ENCODE peak calls at places on chromosome 22, in five cellular contexts. M, T, H, P and X are unnamed samples.

GRCh38 chr22:17817079-17817478 is 42.8 kb upstream of the BID start:
- DNase-seq in M (no peak), P (no peak), H (no peak), T (no peak), X (no peak)

GRCh38 chr22:23401910-23402274 is 178.2 kb downstream of the IGLL1 start:
- DNase-seq in T (no peak), M (no peak), P (no peak), H (no peak), X (no peak)

GRCh38 chr22:41787331-41787730 is 13.1 kb upstream of the CCDC134 start:
- DNase-seq in T (no peak), P (no peak), H (no peak), M (no peak), X (no peak)

GRCh38 chr22:17350292-17350691 is 19.0 kb upstream of the CECR2 start:
- DNase-seq in M (no peak), T (no peak), P (no peak), H (no peak), X (no peak)

GRCh38 chr22:23831781-23832180 is 7.0 kb downstream of the DERL3 start:
- DNase-seq in T (no peak), P (no peak), H (no peak), M (no peak), X (no peak)

GRCh38 chr22:30806391-30806861 is 111.8 kb downstream of the OSBP2 start:
- DNase-seq in P (peak; percentile 53), T (no peak), H (peak; percentile 60), M (no peak), X (peak; percentile 58)

GRCh38 chr22:26109686-26110315 is 59.5 kb upstream of the SEZ6L start:
- DNase-seq in H (no peak), M (no peak), P (no peak), T (no peak), X (no peak)

GRCh38 chr22:40363059-40363458 is 7.3 kb upstream of the SGSM3 start:
- DNase-seq in H (no peak), T (no peak), M (peak; percentile 33), P (no peak), X (peak; percentile 42)

GRCh38 chr22:40728731-40729189 is 49.5 kb downstream of the MCHR1 start:
- DNase-seq in H (no peak), P (peak; percentile 36), M (no peak), T (peak; percentile 84), X (peak; percentile 24)

GRCh38 chr22:41910599-41911291 is 4.1 kb downstream of the SHISA8 start:
- DNase-seq in P (no peak), M (no peak), H (peak; percentile 39), T (peak; percentile 42), X (peak; percentile 20)

GRCh38 chr22:39593061-39593930 is 22.7 kb downstream of the CACNA1I start:
- DNase-seq in P (no peak), T (no peak), M (no peak), H (no peak), X (peak; percentile 15)

GRCh38 chr22:49577168-49578060 is 250.3 kb downstream of the BRD1 start:
- DNase-seq in T (no peak), M (no peak), H (no peak), P (no peak), X (no peak)

GRCh38 chr22:46346680-46347405 is 11.3 kb downstream of the TRMU start:
- DNase-seq in P (no peak), T (no peak), M (no peak), H (no peak), X (no peak)

GRCh38 chr22:24040946-24041345 is 29.8 kb downstream of the CABIN1 start:
- DNase-seq in H (no peak), M (no peak), P (no peak), T (peak; percentile 81), X (no peak)

GRCh38 chr22:46769191-46769675 is 6.8 kb downstream of the TBC1D22A start:
- DNase-seq in P (no peak), M (no peak), H (no peak), T (peak; percentile 97), X (no peak)

GRCh38 chr22:23781533-23781932 is 5.2 kb upstream of the SMARCB1 start:
- DNase-seq in H (no peak), P (no peak), M (no peak), T (no peak), X (peak; percentile 96)

GRCh38 chr22:49893025-49893424 is 25.2 kb downstream of the ALG12 start:
- DNase-seq in H (no peak), T (no peak), P (no peak), M (no peak), X (no peak)

GRCh38 chr22:45280583-45280972 is 4.2 kb upstream of the UPK3A start:
- DNase-seq in T (no peak), M (no peak), H (no peak), P (no peak), X (no peak)

GRCh38 chr22:29219881-29220670 is 14.4 kb downstream of the EMID1 start:
- DNase-seq in M (no peak), H (no peak), T (no peak), P (no peak), X (no peak)

GRCh38 chr22:24543679-24544243 is 11.2 kb downstream of the GUCD1 start:
- DNase-seq in M (no peak), T (no peak), P (no peak), H (no peak), X (no peak)

GRCh38 chr22:30733081-30733680 is 38.5 kb downstream of the OSBP2 start:
- DNase-seq in H (no peak), M (peak; percentile 20), P (peak; percentile 83), T (no peak), X (peak; percentile 65)

GRCh38 chr22:40654522-40655167 is 18.1 kb upstream of the MRTFA start:
- DNase-seq in H (no peak), M (no peak), P (peak; percentile 68), T (peak; percentile 76), X (peak; percentile 85)

GRCh38 chr22:17774206-17774927 is at the start of gene BID:
- DNase-seq in M (no peak), P (no peak), H (peak; percentile 66), T (peak; percentile 37), X (peak; percentile 66)

GRCh38 chr22:49395617-49396016 is 432.1 kb downstream of the BRD1 start:
- DNase-seq in T (no peak), P (no peak), H (no peak), M (no peak), X (no peak)

GRCh38 chr22:46028069-46028991 is 51.4 kb upstream of the WNT7B start:
- DNase-seq in M (no peak), H (no peak), T (no peak), P (no peak), X (no peak)

GRCh38 chr22:48587236-48587865 is 1240.3 kb downstream of the BRD1 start:
- DNase-seq in T (no peak), H (no peak), P (no peak), M (no peak), X (no peak)

GRCh38 chr22:48694296-48694883 is 1133.3 kb downstream of the BRD1 start:
- DNase-seq in P (no peak), T (no peak), H (no peak), M (no peak), X (no peak)

GRCh38 chr22:23509571-23510302 is 70.4 kb downstream of the IGLL1 start:
- DNase-seq in T (peak; percentile 26), M (no peak), H (no peak), P (peak; percentile 87), X (peak; percentile 24)

GRCh38 chr22:45831394-45831793 is 145.6 kb downstream of the WNT7B start:
- DNase-seq in H (no peak), P (peak; percentile 46), T (no peak), M (no peak), X (peak; percentile 4)

GRCh38 chr22:45585437-45585755 is 82.7 kb downstream of the FBLN1 start:
- DNase-seq in T (no peak), P (no peak), M (no peak), H (no peak), X (no peak)

GRCh38 chr22:24441406-24442351 is 14.3 kb downstream of the ADORA2A start:
- DNase-seq in H (no peak), M (no peak), T (no peak), P (no peak), X (no peak)

GRCh38 chr22:22397292-22397870 is 111.2 kb downstream of the ZNF280B start:
- DNase-seq in T (no peak), M (no peak), H (peak; percentile 52), P (peak; percentile 35), X (peak; percentile 14)
- TF ChIP-seq CTCF in T (no peak), M (no peak), H (peak; percentile 19), P (peak; percentile 20), X (no peak)

GRCh38 chr22:19879651-19879995 is 24.9 kb upstream of the GNB1L start:
- DNase-seq in H (no peak), T (no peak), M (no peak), P (no peak), X (no peak)

GRCh38 chr22:19879996-19880785 is 25.5 kb upstream of the GNB1L start:
- DNase-seq in H (no peak), T (peak; percentile 0), P (no peak), M (no peak), X (no peak)

GRCh38 chr22:19879248-19879575 is 24.5 kb upstream of the GNB1L start:
- DNase-seq in M (no peak), P (no peak), H (no peak), T (peak; percentile 0), X (no peak)

GRCh38 chr22:19882446-19883381 is 28.0 kb upstream of the GNB1L start:
- DNase-seq in M (no peak), H (no peak), T (no peak), P (no peak), X (no peak)

GRCh38 chr22:19880786-19881569 is 26.3 kb upstream of the GNB1L start:
- DNase-seq in H (peak; percentile 96), M (peak; percentile 87), P (peak; percentile 97), T (peak; percentile 35), X (peak; percentile 97)
- H3K4me3 ChIP-seq in H (peak overlapping the region; percentile 10), M (peak overlapping the region; percentile 7), P (peak overlapping the region; percentile 10), T (no peak overlapping the region), X (no peak overlapping the region)

GRCh38 chr22:43243275-43243768 is 56.4 kb upstream of the TTLL12 start:
- DNase-seq in P (no peak), T (no peak), H (no peak), M (no peak), X (no peak)

GRCh38 chr22:43244803-43245527 is 58.0 kb upstream of the TTLL12 start:
- DNase-seq in T (no peak), M (no peak), P (no peak), H (no peak), X (no peak)

GRCh38 chr22:43241699-43242386 is 54.9 kb upstream of the TTLL12 start:
- DNase-seq in H (no peak), T (no peak), P (no peak), M (no peak), X (no peak)

GRCh38 chr22:43242627-43243026 is 55.7 kb upstream of the TTLL12 start:
- DNase-seq in P (no peak), T (no peak), M (no peak), H (no peak), X (no peak)

DNA sequence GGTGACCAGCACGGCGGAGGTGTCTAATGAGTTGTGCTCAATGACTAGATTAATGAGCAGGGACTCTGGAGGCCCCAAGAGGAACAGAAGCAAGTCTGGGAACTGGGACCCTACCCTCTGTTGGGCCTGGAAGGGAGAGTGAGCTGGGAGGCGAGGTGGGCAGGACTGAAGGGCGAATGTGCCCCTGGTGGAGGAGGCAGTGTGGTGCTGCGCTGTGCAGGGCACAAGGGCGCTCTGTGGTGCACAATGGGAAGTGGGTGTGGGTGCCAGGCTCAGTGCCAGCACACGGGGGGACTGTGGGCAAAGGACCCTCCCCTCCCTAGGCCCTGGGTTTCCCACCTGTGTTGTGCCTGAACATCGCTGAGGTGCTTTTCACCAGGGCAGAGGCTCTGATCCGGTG is 57.5 kb upstream of the TTLL12 start:
- DNase-seq in T (no peak), H (no peak), P (no peak), M (no peak), X (no peak)
- TF ChIP-seq CTCF in T (no peak), H (peak; percentile 4), P (no peak), M (no peak), X (no peak)

GRCh38 chr22:22168190-22168940 is 76.2 kb upstream of the VPREB1 start:
- DNase-seq in H (peak; percentile 30), M (peak; percentile 50), T (no peak), P (peak; percentile 66), X (peak; percentile 16)
- H3K4me3 ChIP-seq in H (peak overlapping the region; percentile 10), M (peak overlapping the region; percentile 47), T (no peak overlapping the region), P (no peak overlapping the region), X (peak overlapping the region; percentile 8)